ENCODE peak calls at places on chromosomes 6 and 20, in eight cellular contexts. Y is mammary epithelial cell; Q is AG04450; J is naive thymus-derived CD4-positive, alpha-beta T cell; S is tibial artery; A is MG63; R is cardiac muscle cell; U is Karpas-422. D is an unnamed sample. For H3K27me3, the result is how much of the 10 kb centered on the place peaks cover.

GRCh38 chr6:109349419-109349987 is 32.8 kb downstream of the CD164 start:
- DNase-seq in A (peak), J (no peak), S (no peak), R (peak), Y (peak), U (no peak), Q (peak), D (no peak)

GRCh38 chr6:169391473-169392071 is 137.9 kb upstream of the THBS2 start:
- DNase-seq in S (no peak), Q (no peak), R (no peak), Y (no peak), J (no peak), A (no peak), U (no peak), D (no peak)

GRCh38 chr20:51625105-51625504 is 82.6 kb upstream of the NFATC2 start:
- DNase-seq in Y (no peak), Q (no peak), A (no peak), J (no peak), U (no peak), R (no peak), S (no peak), D (no peak)

GRCh38 chr6:89050155-89050554 is 30.4 kb upstream of the PNRC1 start:
- DNase-seq in Y (peak), J (no peak), A (no peak), S (peak), R (no peak), U (no peak), Q (no peak), D (no peak)

GRCh38 chr6:10847684-10848083 is 9.3 kb upstream of the MAK start:
- DNase-seq in S (no peak), U (peak), R (no peak), A (no peak), J (no peak), Q (no peak), Y (no peak), D (no peak)

GRCh38 chr6:103570431-103570830 is 1289.3 kb downstream of the HACE1 start:
- DNase-seq in A (no peak), R (no peak), U (no peak), S (no peak), Y (no peak), Q (no peak), J (no peak), D (no peak)

GRCh38 chr20:17617868-17618672 is 48.2 kb downstream of the DSTN start:
- DNase-seq in Q (no peak), S (peak), R (no peak), J (no peak), A (no peak), Y (no peak), U (no peak), D (no peak)

GRCh38 chr6:155349129-155349528 is 34.8 kb upstream of the TFB1M start:
- DNase-seq in A (no peak), R (no peak), U (no peak), Y (no peak), S (no peak), J (no peak), Q (peak), D (no peak)

GRCh38 chr20:50215917-50216316 is 25.3 kb downstream of the CEBPB start:
- DNase-seq in Q (no peak), S (peak), J (no peak), A (no peak), Y (no peak), R (no peak), U (no peak), D (no peak)

GRCh38 chr6:134619077-134619476 is 301.2 kb upstream of the SGK1 start:
- DNase-seq in Y (no peak), R (no peak), J (no peak), A (no peak), S (no peak), U (peak), Q (no peak), D (no peak)

GRCh38 chr6:45566882-45567281 is 189.1 kb upstream of the SUPT3H start:
- DNase-seq in J (no peak), Q (no peak), S (no peak), U (no peak), R (peak), A (no peak), Y (peak), D (no peak)

GRCh38 chr20:58747400-58747672 is 54.7 kb downstream of the NPEPL1 start:
- DNase-seq in R (no peak), J (no peak), U (no peak), A (no peak), Y (no peak), S (no peak), Q (no peak), D (no peak)
- H3K27me3 ChIP-seq in R (under half), J (under half), U (under half), A (under half), Y (under half), S (under half), Q (under half), D (under half)

GRCh38 chr6:31366693-31367470 is 9.9 kb upstream of the HLA-B start:
- DNase-seq in Y (peak), Q (peak), A (peak), U (peak), R (peak), S (peak), J (peak), D (peak)
- H3K27me3 ChIP-seq in Y (under half), Q (under half), A (under half), U (under half), R (half or more), S (under half), J (under half), D (under half)

DNA sequence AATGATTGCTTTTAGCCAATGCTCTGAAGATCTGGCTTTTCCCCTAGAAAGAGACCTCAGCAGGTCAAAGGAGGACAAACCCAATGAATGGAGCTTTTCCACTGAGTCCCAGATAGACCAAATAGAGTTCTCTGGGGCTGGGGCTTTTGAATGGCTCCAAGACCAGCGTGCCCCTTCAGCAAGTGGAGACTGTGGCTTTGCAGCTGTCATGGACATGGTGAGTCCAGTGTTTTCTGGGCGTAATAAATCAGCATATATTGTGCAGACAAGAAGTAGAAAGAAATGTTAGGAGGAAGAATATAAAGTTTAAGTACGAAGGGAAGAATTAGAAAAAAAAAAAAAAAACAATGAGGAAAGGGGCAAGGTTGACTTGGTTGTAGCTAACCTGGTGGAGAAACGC is 28.1 kb downstream of the ULBP1 start:
- DNase-seq in Q (no peak), J (no peak), A (no peak), S (no peak), U (no peak), Y (no peak), R (no peak), D (no peak)
- H3K27me3 ChIP-seq in Q (half or more), J (under half), A (half or more), S (half or more), U (under half), Y (half or more), R (half or more), D (half or more)

DNA sequence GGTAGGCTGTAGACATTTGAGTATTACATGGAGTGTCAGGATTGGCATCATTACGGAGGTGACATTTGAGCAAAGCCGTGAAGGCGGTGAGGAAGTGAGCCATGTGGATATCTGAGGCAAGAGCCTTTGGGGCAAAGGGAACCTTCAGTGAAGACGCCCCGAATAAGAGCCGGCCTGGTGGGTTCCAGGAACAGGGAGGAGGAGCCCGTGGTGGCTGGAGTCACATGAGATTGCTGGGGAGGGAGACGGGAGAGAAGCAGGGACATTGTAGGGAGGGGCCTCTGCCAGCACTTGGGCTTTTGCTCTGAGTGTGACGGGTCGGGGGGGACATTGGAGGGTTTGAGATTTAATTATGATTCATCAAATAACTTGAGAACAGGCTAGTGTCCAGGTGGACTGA is 78.3 kb downstream of the PHACTR3 start:
- DNase-seq in U (no peak), S (no peak), J (no peak), A (no peak), Q (no peak), R (no peak), Y (no peak), D (no peak)
- H3K27me3 ChIP-seq in U (under half), S (under half), J (under half), A (under half), Q (under half), R (under half), Y (under half), D (under half)

DNA sequence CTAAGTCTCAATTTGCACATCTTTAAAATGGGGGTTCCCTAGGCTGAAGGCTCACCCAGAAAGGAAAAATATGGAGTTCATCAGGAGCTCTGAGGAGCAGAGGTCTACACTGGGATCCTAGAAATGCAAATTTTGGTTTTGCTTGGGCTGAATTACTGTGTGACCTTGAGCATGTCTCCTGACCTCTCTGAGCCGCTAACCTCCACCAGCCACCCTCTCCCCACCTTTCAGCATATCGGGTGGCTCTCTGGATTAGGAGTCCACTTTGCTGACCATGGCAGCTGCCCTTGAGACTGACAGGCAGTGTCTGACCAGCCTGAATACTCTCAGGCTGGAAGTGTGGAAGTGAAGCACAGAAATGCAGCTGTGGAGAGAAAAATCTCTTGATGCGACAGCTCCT is 165.9 kb upstream of the LRFN2 start:
- DNase-seq in Q (no peak), J (no peak), U (no peak), S (no peak), A (no peak), Y (no peak), R (no peak), D (no peak)
- H3K27me3 ChIP-seq in Q (under half), J (under half), U (under half), S (under half), A (under half), Y (under half), R (under half), D (under half)

GRCh38 chr20:62568045-62568389 is 74.3 kb upstream of the SLCO4A1 start:
- DNase-seq in U (no peak), Q (no peak), J (no peak), S (no peak), Y (no peak), R (no peak), A (no peak), D (no peak)

GRCh38 chr20:62571667-62572344 is 70.5 kb upstream of the SLCO4A1 start:
- DNase-seq in A (peak), Q (no peak), J (no peak), Y (no peak), R (no peak), S (no peak), U (peak), D (no peak)

GRCh38 chr20:62569615-62570014 is 72.7 kb upstream of the SLCO4A1 start:
- DNase-seq in J (no peak), A (no peak), S (no peak), R (no peak), Y (no peak), U (no peak), Q (no peak), D (no peak)

GRCh38 chr20:62570897-62571666 is 71.2 kb upstream of the SLCO4A1 start:
- DNase-seq in U (no peak), Q (no peak), A (no peak), Y (no peak), J (no peak), R (no peak), S (no peak), D (no peak)

DNA sequence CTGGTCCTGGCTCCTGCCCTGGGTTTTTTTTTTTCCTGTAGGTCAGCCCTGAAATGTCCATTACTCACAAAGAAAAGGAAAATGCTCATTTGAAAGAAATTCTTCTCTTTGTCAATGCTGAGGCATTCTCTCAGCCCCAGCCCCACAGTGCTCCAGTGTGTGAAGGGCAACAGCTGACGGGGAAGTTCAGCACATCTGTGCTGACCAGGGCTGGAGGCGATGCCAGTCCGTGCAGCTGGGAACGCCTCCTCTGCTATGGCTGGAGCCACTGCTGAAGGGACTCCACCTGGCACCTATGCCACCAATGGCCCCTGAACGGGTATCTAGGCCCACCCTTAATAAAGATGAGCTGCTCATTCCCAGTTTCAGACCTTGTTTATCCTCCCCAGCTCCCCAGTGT is 71.9 kb upstream of the SLCO4A1 start:
- DNase-seq in A (no peak), S (no peak), R (no peak), U (no peak), J (no peak), Y (no peak), Q (no peak), D (no peak)
- H3K27me3 ChIP-seq in A (under half), S (under half), R (under half), U (under half), J (under half), Y (under half), Q (under half), D (under half)

DNA sequence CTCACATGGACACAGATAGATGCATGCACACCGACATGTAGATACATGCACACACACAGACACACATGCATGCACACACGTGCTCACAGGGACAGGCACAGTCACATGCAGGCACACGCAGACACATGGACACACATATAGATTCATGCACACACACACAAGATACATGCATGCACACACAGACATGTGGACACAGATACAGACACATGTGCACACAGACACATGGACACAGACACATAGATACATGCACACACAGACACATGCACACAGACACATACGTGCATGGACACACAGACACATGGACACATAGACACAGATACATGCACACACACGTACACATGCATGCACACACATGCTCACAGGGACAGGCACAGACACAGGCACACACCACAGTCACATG is 19.8 kb downstream of the SYNDIG1 start:
- DNase-seq in A (no peak), S (no peak), J (no peak), R (no peak), U (no peak), Y (no peak), Q (no peak), D (no peak)
- H3K27me3 ChIP-seq in A (under half), S (under half), J (under half), R (under half), U (under half), Y (under half), Q (under half), D (under half)

GRCh38 chr20:37907677-37908397 is 4.9 kb downstream of the VSTM2L start:
- DNase-seq in Q (peak), Y (peak), R (no peak), S (no peak), J (no peak), U (no peak), A (peak), D (no peak)
- H3K27me3 ChIP-seq in Q (half or more), Y (under half), R (under half), S (half or more), J (under half), U (under half), A (under half), D (under half)

DNA sequence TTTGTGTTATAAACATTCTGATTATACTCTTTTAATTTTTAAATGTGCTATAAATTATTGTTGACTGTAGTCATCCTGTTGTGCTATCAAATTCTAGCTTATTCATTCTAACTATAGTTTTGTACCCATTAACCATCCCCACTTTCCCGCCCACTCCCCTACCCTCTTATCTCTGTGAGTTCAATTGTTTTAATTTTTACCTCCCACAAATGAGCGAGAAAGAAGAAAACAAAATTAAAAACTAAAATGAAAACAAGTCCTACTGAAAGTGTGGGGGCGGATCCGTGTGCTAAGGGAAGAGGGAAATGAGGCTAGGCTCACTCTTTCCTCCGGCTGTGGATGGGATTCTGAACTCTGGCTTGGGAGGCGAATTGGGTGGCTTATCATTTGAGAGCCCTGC is 6.6 kb upstream of the ZNF831 start:
- DNase-seq in Q (no peak), J (no peak), A (no peak), U (no peak), Y (no peak), R (no peak), S (no peak), D (no peak)
- H3K27me3 ChIP-seq in Q (under half), J (under half), A (under half), U (under half), Y (under half), R (under half), S (under half), D (under half)

GRCh38 chr20:63267681-63268080 is 4.9 kb upstream of the ARFGAP1 start:
- DNase-seq in J (no peak), R (no peak), Y (no peak), U (no peak), A (no peak), Q (no peak), S (no peak), D (no peak)

GRCh38 chr20:63264002-63264401 is 8.6 kb upstream of the ARFGAP1 start:
- DNase-seq in Y (no peak), J (no peak), R (no peak), U (no peak), S (no peak), A (no peak), Q (no peak), D (no peak)

GRCh38 chr20:63264519-63264918 is 8.1 kb upstream of the ARFGAP1 start:
- DNase-seq in A (no peak), Q (no peak), S (no peak), J (no peak), R (no peak), U (no peak), Y (no peak), D (no peak)

GRCh38 chr20:63268256-63268655 is 4.4 kb upstream of the ARFGAP1 start:
- DNase-seq in U (no peak), A (no peak), Q (no peak), S (no peak), R (no peak), Y (no peak), J (no peak), D (no peak)

GRCh38 chr20:63265891-63266515 is 6.6 kb upstream of the ARFGAP1 start:
- DNase-seq in Q (peak), J (no peak), S (no peak), R (no peak), Y (no peak), A (no peak), U (no peak), D (no peak)
- H3K27me3 ChIP-seq in Q (under half), J (under half), S (half or more), R (under half), Y (under half), A (under half), U (under half), D (under half)

D was measured in CD4-positive, alpha-beta memory T cell.